ENCODE peak calls at places on chromosome 16, in six cellular contexts. N is heart right ventricle; E is HEK293T; Y is fibroblast of the conjunctiva; J is upper lobe of left lung; O is activated CD8-positive, alpha-beta memory T cell treated with anti-CD3 and anti-CD28 coated beads for 1 hour. K is an unnamed sample.

GRCh38 chr16:97822-98221 is 19.8 kb downstream of the MPG start:
- DNase-seq in N (no peak), Y (no peak), J (no peak), E (no peak), O (no peak), K (no peak)

GRCh38 chr16:86761117-86761971 is 183.0 kb downstream of the FOXL1 start:
- DNase-seq in J (no peak), E (peak; percentile 78), Y (peak; percentile 52), N (peak; percentile 62), O (peak; percentile 21), K (no peak)

GRCh38 chr16:396605-397004 is 394 bp upstream of the NME4 start:
- DNase-seq in O (no peak), E (peak; percentile 60), Y (no peak), N (no peak), J (no peak), K (no peak)

GRCh38 chr16:25608002-25608401 is 83.8 kb upstream of the HS3ST4 start:
- DNase-seq in O (no peak), Y (no peak), J (no peak), E (no peak), N (no peak), K (no peak)

GRCh38 chr16:83730812-83731211 is 77.0 kb upstream of the HSBP1 start:
- DNase-seq in J (no peak), N (no peak), Y (no peak), E (no peak), O (no peak), K (no peak)

GRCh38 chr16:51151951-51152663 is 1.0 kb upstream of the SALL1 start:
- DNase-seq in Y (peak; percentile 54), E (peak; percentile 81), N (peak; percentile 71), O (no peak), J (peak; percentile 72), K (no peak)

GRCh38 chr16:12903325-12904040 is 2.1 kb downstream of the SHISA9 start:
- DNase-seq in E (no peak), O (no peak), J (peak; percentile 50), N (no peak), Y (no peak), K (no peak)

GRCh38 chr16:56938664-56939513 is 6.9 kb downstream of the HERPUD1 start:
- DNase-seq in J (no peak), N (no peak), O (no peak), E (no peak), Y (no peak), K (no peak)

GRCh38 chr16:67910162-67910561 is 17.1 kb downstream of the PSKH1 start:
- DNase-seq in Y (peak; percentile 67), O (no peak), E (no peak), N (no peak), J (no peak), K (no peak)

GRCh38 chr16:84672276-84673202 is 24.2 kb downstream of the KLHL36 start:
- DNase-seq in O (peak; percentile 75), N (peak; percentile 67), Y (peak; percentile 45), E (peak; percentile 89), J (peak; percentile 80), K (no peak)

GRCh38 chr16:75252946-75253911 is 1.8 kb upstream of the BCAR1 start:
- DNase-seq in E (no peak), N (no peak), J (no peak), Y (no peak), O (no peak), K (no peak)

GRCh38 chr16:63629272-63629671 is 1492.6 kb downstream of the CDH11 start:
- DNase-seq in J (no peak), O (no peak), N (no peak), Y (no peak), E (no peak), K (no peak)

GRCh38 chr16:10126686-10127085 is 55.5 kb downstream of the GRIN2A start:
- DNase-seq in Y (no peak), J (no peak), N (no peak), E (no peak), O (no peak), K (no peak)

GRCh38 chr16:12339686-12340085 is 363.2 kb downstream of the SNX29 start:
- DNase-seq in E (no peak), J (no peak), Y (no peak), O (no peak), N (no peak), K (no peak)

GRCh38 chr16:21275529-21275928 is 2.6 kb downstream of the CRYM start:
- DNase-seq in J (no peak), Y (no peak), N (no peak), O (no peak), E (no peak), K (no peak)

GRCh38 chr16:20265019-20265418 is 62.3 kb downstream of the GP2 start:
- DNase-seq in N (no peak), J (no peak), E (no peak), Y (no peak), O (no peak), K (no peak)

GRCh38 chr16:66940236-66940635 is 4.9 kb downstream of the CES2 start:
- DNase-seq in N (no peak), Y (no peak), E (no peak), J (peak; percentile 61), O (no peak), K (no peak)

GRCh38 chr16:78368121-78369102 is 269.0 kb downstream of the WWOX start:
- DNase-seq in J (no peak), Y (no peak), E (no peak), O (no peak), N (no peak), K (no peak)

GRCh38 chr16:15874745-15875314 is 13.6 kb downstream of the CEP20 start:
- DNase-seq in J (no peak), N (peak; percentile 51), Y (peak; percentile 66), O (no peak), E (peak; percentile 60), K (no peak)